ENCODE peak calls at places on chromosome 7, in four cellular contexts. V, B, R and S are unnamed samples.

GRCh38 chr7:43626695-43627094 is 43.8 kb downstream of the STK17A start:
- DNase-seq in V (no peak), B (no peak), R (no peak), S (no peak)

GRCh38 chr7:22723171-22723601 is 3.8 kb upstream of the IL6 start:
- DNase-seq in V (no peak), B (no peak), R (no peak), S (peak; percentile 71)

GRCh38 chr7:42972703-42973500 is 40.7 kb downstream of the MRPL32 start:
- DNase-seq in V (no peak), B (peak; percentile 20), R (no peak), S (peak; percentile 100)

GRCh38 chr7:22542669-22543068 is 42.7 kb upstream of the STEAP1B start:
- DNase-seq in V (no peak), B (no peak), R (no peak), S (no peak)

GRCh38 chr7:29196191-29196590 is 1.6 kb downstream of the CHN2 start:
- DNase-seq in V (no peak), B (no peak), R (no peak), S (no peak)

GRCh38 chr7:122219253-122219865 is 75.3 kb upstream of the AASS start:
- DNase-seq in V (no peak), B (peak; percentile 13), R (peak; percentile 3), S (peak; percentile 26)

GRCh38 chr7:48938539-48938938 is 14.2 kb downstream of the CDC14C start:
- DNase-seq in V (no peak), B (no peak), R (peak; percentile 48), S (peak; percentile 88)

GRCh38 chr7:69476416-69476815 is 121.9 kb upstream of the AUTS2 start:
- DNase-seq in V (no peak), B (no peak), R (no peak), S (no peak)

GRCh38 chr7:102412548-102412947 is 16.4 kb downstream of the PRKRIP1 start:
- DNase-seq in V (peak; percentile 60), B (no peak), R (no peak), S (peak; percentile 38)

GRCh38 chr7:219581-220150 is 27.3 kb downstream of the FAM20C start:
- DNase-seq in V (no peak), B (peak; percentile 90), R (no peak), S (no peak)

GRCh38 chr7:46003896-46004875 is 83.1 kb upstream of the IGFBP3 start:
- DNase-seq in V (no peak), B (no peak), R (peak; percentile 98), S (peak; percentile 84)

GRCh38 chr7:1386623-1387220 is 72.5 kb downstream of the MICALL2 start:
- DNase-seq in V (peak; percentile 62), B (no peak), R (no peak), S (no peak)

GRCh38 chr7:85489498-85489897 is 302.6 kb upstream of the SEMA3D start:
- DNase-seq in V (no peak), B (no peak), R (peak; percentile 66), S (peak; percentile 94)

GRCh38 chr7:149610441-149611011 is 112.9 kb upstream of the ZNF746 start:
- DNase-seq in V (no peak), B (no peak), R (no peak), S (peak; percentile 7)

GRCh38 chr7:101984141-101984879 is 166.9 kb downstream of the CUX1 start:
- DNase-seq in V (no peak), B (no peak), R (no peak), S (no peak)

GRCh38 chr7:71132521-71133231 is 732 bp downstream of the GALNT17 start:
- DNase-seq in V (no peak), B (no peak), R (peak; percentile 6), S (peak; percentile 17)

GRCh38 chr7:4661871-4662270 is 20.2 kb upstream of the FOXK1 start:
- DNase-seq in V (no peak), B (no peak), R (no peak), S (peak; percentile 49)

GRCh38 chr7:16891338-16891737 is 9.6 kb upstream of the AGR3 start:
- DNase-seq in V (no peak), B (peak; percentile 63), R (peak; percentile 56), S (peak; percentile 71)

GRCh38 chr7:44489955-44490350 is 505 bp downstream of the NUDCD3 start:
- DNase-seq in V (no peak), B (no peak), R (no peak), S (peak; percentile 44)

GRCh38 chr7:151844080-151844827 is 32.7 kb downstream of the PRKAG2 start:
- DNase-seq in V (no peak), B (peak; percentile 90), R (no peak), S (peak; percentile 76)

GRCh38 chr7:128027485-128027980 is 3.7 kb downstream of the LRRC4 start:
- DNase-seq in V (no peak), B (no peak), R (no peak), S (no peak)

GRCh38 chr7:87702326-87702725 is 74.1 kb downstream of the RUNDC3B start:
- DNase-seq in V (no peak), B (no peak), R (peak; percentile 83), S (peak; percentile 19)

GRCh38 chr7:114466911-114467310 is 52.3 kb downstream of the FOXP2 start:
- DNase-seq in V (no peak), B (no peak), R (no peak), S (peak; percentile 70)

GRCh38 chr7:131294553-131294952 is 33.1 kb upstream of the MKLN1 start:
- DNase-seq in V (no peak), B (peak; percentile 7), R (no peak), S (no peak)

GRCh38 chr7:4769753-4770152 is 5.7 kb upstream of the AP5Z1 start:
- DNase-seq in V (no peak), B (no peak), R (no peak), S (peak; percentile 39)

GRCh38 chr7:28179081-28180030 is 1.2 kb downstream of the JAZF1 start:
- DNase-seq in V (peak; percentile 80), B (no peak), R (peak; percentile 63), S (peak; percentile 45)

GRCh38 chr7:148799893-148800545 is 84.1 kb downstream of the EZH2 start:
- DNase-seq in V (no peak), B (no peak), R (no peak), S (no peak)

GRCh38 chr7:155618708-155619633 is 25.5 kb upstream of the RBM33 start:
- DNase-seq in V (no peak), B (peak; percentile 98), R (no peak), S (peak; percentile 10)

GRCh38 chr7:93185303-93186027 is 37.3 kb upstream of the SAMD9L start:
- DNase-seq in V (no peak), B (no peak), R (peak; percentile 75), S (no peak)

GRCh38 chr7:93765475-93765874 is 125.1 kb downstream of the TFPI2 start:
- DNase-seq in V (no peak), B (no peak), R (no peak), S (no peak)

GRCh38 chr7:71096341-71096740 is 35.6 kb upstream of the GALNT17 start:
- DNase-seq in V (no peak), B (no peak), R (no peak), S (no peak)

GRCh38 chr7:55411844-55412243 is 46.7 kb downstream of the LANCL2 start:
- DNase-seq in V (no peak), B (no peak), R (no peak), S (no peak)

GRCh38 chr7:55405856-55406541 is 40.9 kb downstream of the LANCL2 start:
- DNase-seq in V (no peak), B (no peak), R (no peak), S (no peak)

GRCh38 chr7:55413442-55413841 is 48.3 kb downstream of the LANCL2 start:
- DNase-seq in V (no peak), B (no peak), R (no peak), S (no peak)

GRCh38 chr7:55410641-55411239 is 45.6 kb downstream of the LANCL2 start:
- DNase-seq in V (no peak), B (no peak), R (no peak), S (no peak)

DNA sequence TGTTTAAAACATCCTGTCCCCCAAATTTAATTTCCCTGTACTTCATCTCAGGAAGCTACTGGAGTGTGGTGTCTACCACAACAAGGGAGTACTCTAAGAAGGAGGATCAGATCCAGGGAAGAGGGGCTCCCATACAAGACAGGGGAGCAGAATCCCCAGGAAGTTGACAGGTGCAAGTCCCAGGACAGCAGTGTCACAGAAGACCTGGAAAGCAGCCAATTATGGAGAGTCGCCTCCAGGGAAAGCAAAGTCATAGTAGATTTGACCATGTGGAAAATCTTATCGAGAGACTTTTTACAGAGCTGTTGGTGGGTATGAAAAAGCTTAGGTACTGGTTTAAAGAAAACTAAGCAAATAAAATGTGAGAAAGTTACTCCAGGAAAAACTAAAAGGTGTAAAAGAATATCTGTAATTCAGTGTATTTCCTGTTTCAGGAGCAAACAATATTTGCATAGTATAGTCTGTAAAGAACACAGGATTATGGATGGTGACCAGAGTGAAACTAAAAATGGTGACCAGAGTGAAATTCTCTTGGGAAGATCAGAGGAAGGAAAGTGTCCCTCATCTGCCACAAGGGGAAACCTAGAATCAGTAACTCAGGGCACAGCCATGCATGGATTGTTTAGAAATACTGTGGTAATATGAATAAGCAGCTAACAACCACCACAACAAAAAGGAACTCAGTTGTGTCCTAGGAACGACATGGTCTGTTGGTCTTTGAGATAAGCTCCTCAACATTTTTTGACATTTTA is 44.5 kb downstream of the LANCL2 start:
- DNase-seq in V (peak; percentile 39), B (no peak), R (no peak), S (no peak)
- TF ChIP-seq CTCF in V (peak; percentile 18), B (no peak), R (peak; percentile 12), S (no peak)

GRCh38 chr7:75916685-75917634 is 2.0 kb downstream of the POR start:
- DNase-seq in V (no peak), B (no peak), R (no peak), S (no peak)
- H3K4me3 ChIP-seq in V (no peak overlapping the region), B (peak overlapping the region; percentile 97), R (no peak overlapping the region), S (no peak overlapping the region)

DNA sequence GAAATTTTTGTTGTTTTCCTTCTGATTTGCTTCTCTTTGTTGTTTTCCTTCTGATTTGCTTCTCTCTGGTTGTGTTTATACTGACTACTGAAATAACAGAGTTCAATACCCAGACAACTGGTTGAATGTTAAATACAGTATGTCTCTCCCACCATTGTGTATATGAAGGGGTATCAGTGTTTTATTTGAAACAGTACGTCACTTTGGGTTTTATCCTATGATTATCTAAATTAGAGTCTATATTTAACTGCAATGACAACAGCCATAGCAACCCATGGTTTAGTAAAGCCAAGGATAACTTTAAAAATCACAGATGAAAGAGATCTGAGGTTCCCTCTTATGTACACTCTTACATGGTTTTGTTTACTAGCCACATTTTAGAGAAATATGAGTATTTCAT is 141.3 kb downstream of the GNAT3 start:
- DNase-seq in V (no peak), B (no peak), R (no peak), S (no peak)
- TF ChIP-seq CTCF in V (no peak), B (no peak), R (no peak), S (no peak)

GRCh38 chr7:106737202-106737562 is 76.2 kb upstream of the CCDC71L start:
- DNase-seq in V (no peak), B (no peak), R (peak; percentile 43), S (peak; percentile 61)

GRCh38 chr7:106735637-106736036 is 74.7 kb upstream of the CCDC71L start:
- DNase-seq in V (no peak), B (no peak), R (no peak), S (no peak)

GRCh38 chr7:106732045-106732444 is 71.1 kb upstream of the CCDC71L start:
- DNase-seq in V (no peak), B (no peak), R (no peak), S (no peak)

GRCh38 chr7:106736123-106736507 is 75.2 kb upstream of the CCDC71L start:
- DNase-seq in V (no peak), B (no peak), R (no peak), S (no peak)

GRCh38 chr7:106736508-106737201 is 75.7 kb upstream of the CCDC71L start:
- DNase-seq in V (peak; percentile 28), B (peak; percentile 28), R (peak; percentile 80), S (peak; percentile 76)
- H3K4me3 ChIP-seq in V (no peak overlapping the region), B (no peak overlapping the region), R (peak overlapping the region; percentile 34), S (no peak overlapping the region)